ENCODE peak calls at places on chromosome 14, in eight cellular contexts. V, X, W, Q, P, F, M and Z are unnamed samples.

GRCh38 chr14:77322209-77322902 is 1.5 kb downstream of the GSTZ1 start:
- DNase-seq in V (no peak), X (no peak), W (no peak), Q (no peak), P (no peak), F (no peak), M (no peak), Z (no peak)

GRCh38 chr14:102096569-102097188 is 9.8 kb upstream of the HSP90AA1 start:
- DNase-seq in V (peak; percentile 79), X (peak; percentile 50), W (no peak), Q (peak; percentile 52), P (peak; percentile 80), F (no peak), M (peak; percentile 63), Z (no peak)

GRCh38 chr14:88568196-88568595 is 5.4 kb downstream of the ZC3H14 start:
- DNase-seq in V (no peak), X (no peak), W (no peak), Q (no peak), P (no peak), F (no peak), M (no peak), Z (no peak)

GRCh38 chr14:77139540-77140342 is 1.9 kb downstream of the ZDHHC22 start:
- DNase-seq in V (no peak), X (peak; percentile 27), W (no peak), Q (peak; percentile 69), P (peak; percentile 90), F (no peak), M (peak; percentile 29), Z (no peak)

GRCh38 chr14:25484194-25484593 is 434.2 kb upstream of the STXBP6 start:
- DNase-seq in V (no peak), X (no peak), W (no peak), Q (no peak), P (no peak), F (no peak), M (no peak), Z (no peak)

GRCh38 chr14:50816419-50817047 is 14.4 kb downstream of the NIN start:
- DNase-seq in V (peak; percentile 73), X (no peak), W (no peak), Q (no peak), P (no peak), F (no peak), M (peak; percentile 34), Z (no peak)

GRCh38 chr14:56099081-56099797 is 19.0 kb upstream of the PELI2 start:
- DNase-seq in V (no peak), X (no peak), W (no peak), Q (no peak), P (no peak), F (no peak), M (peak; percentile 3), Z (no peak)

GRCh38 chr14:102139248-102140026 is at the start of gene WDR20:
- DNase-seq in V (peak; percentile 97), X (peak; percentile 94), W (peak; percentile 94), Q (peak; percentile 98), P (peak; percentile 100), F (peak; percentile 93), M (peak; percentile 95), Z (peak; percentile 87)

GRCh38 chr14:49594347-49595089 is 4.2 kb upstream of the LRR1 start:
- DNase-seq in V (peak; percentile 93), X (no peak), W (no peak), Q (peak; percentile 17), P (no peak), F (peak; percentile 34), M (no peak), Z (no peak)

GRCh38 chr14:65817011-65817410 is 404.5 kb downstream of the FUT8 start:
- DNase-seq in V (no peak), X (no peak), W (no peak), Q (no peak), P (no peak), F (no peak), M (no peak), Z (no peak)

GRCh38 chr14:105091335-105092123 is 26.3 kb upstream of the GPR132 start:
- DNase-seq in V (no peak), X (peak; percentile 77), W (no peak), Q (no peak), P (no peak), F (no peak), M (peak; percentile 71), Z (no peak)

GRCh38 chr14:75132374-75133086 is 5.7 kb upstream of the NEK9 start:
- DNase-seq in V (peak; percentile 81), X (peak; percentile 65), W (no peak), Q (peak; percentile 23), P (peak; percentile 50), F (peak; percentile 66), M (peak; percentile 69), Z (peak; percentile 86)

GRCh38 chr14:71481215-71481614 is 451.0 kb upstream of the RGS6 start:
- DNase-seq in V (no peak), X (no peak), W (no peak), Q (no peak), P (no peak), F (no peak), M (no peak), Z (no peak)

GRCh38 chr14:105092912-105093425 is 27.7 kb upstream of the GPR132 start:
- DNase-seq in V (peak; percentile 35), X (no peak), W (no peak), Q (peak; percentile 64), P (peak; percentile 92), F (no peak), M (no peak), Z (no peak)

GRCh38 chr14:32896979-32897723 is 41.5 kb upstream of the NPAS3 start:
- DNase-seq in V (peak; percentile 63), X (no peak), W (no peak), Q (no peak), P (no peak), F (no peak), M (peak; percentile 25), Z (no peak)

GRCh38 chr14:50762001-50762930 is 68.7 kb downstream of the NIN start:
- DNase-seq in V (no peak), X (no peak), W (no peak), Q (no peak), P (no peak), F (no peak), M (no peak), Z (no peak)

GRCh38 chr14:96363751-96364336 is 518 bp downstream of the GSKIP start:
- DNase-seq in V (peak; percentile 37), X (no peak), W (no peak), Q (peak; percentile 13), P (peak; percentile 55), F (no peak), M (peak; percentile 48), Z (no peak)
- H3K4me3 ChIP-seq in V (peak overlapping the region; percentile 97), X (peak overlapping the region; percentile 92), W (peak overlapping the region; percentile 89), Q (peak overlapping the region; percentile 92), P (peak overlapping the region; percentile 98), F (peak overlapping the region; percentile 98), M (peak overlapping the region; percentile 91), Z (peak overlapping the region; percentile 82)

DNA sequence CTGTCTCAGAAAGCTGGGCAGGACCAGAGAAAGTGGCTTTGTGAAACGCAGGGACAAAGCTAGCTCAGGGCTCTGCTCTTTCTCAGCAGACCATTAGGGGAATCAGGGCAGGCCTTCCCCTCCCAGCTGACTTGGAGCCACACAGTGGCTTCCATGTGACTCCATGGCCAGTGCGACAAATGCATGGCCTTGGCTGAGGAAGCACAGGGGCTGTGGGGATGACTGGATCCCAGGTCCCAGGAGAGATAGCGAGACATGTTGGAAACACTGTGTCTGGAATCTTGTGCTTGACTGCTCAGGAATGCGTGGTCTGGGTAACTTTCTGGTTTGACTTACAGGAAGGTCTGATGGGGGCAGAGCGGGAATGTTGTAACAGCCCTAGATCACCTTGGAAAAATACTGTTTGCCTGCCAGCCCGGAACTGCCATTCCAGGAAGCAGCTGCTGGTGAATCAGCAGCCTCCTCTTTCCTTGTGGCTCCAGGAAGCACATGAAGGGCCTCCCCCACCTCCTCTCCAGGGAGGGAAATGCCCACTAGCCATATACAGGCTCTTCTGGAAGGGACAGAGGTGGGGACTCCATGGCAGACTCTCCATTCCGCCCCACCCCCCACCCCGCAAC is 133.5 kb upstream of the HIF1A start:
- DNase-seq in V (peak; percentile 99), X (peak; percentile 82), W (no peak), Q (no peak), P (peak; percentile 46), F (no peak), M (peak; percentile 94), Z (no peak)
- TF ChIP-seq POLR2AphosphoS5 in V (peak; percentile 99), X (peak; percentile 61), W (no peak), Q (no peak), P (peak; percentile 74), F (no peak), M (peak; percentile 66), Z (no peak)

GRCh38 chr14:68243441-68244010 is 423.9 kb downstream of the RAD51B start:
- DNase-seq in V (no peak), X (no peak), W (no peak), Q (no peak), P (no peak), F (no peak), M (no peak), Z (no peak)
- H3K9ac ChIP-seq in V (no peak overlapping the region), X (no peak overlapping the region), W (no peak overlapping the region), Q (no peak overlapping the region), P (no peak overlapping the region), F (no peak overlapping the region), M (no peak overlapping the region), Z (no peak overlapping the region)

DNA sequence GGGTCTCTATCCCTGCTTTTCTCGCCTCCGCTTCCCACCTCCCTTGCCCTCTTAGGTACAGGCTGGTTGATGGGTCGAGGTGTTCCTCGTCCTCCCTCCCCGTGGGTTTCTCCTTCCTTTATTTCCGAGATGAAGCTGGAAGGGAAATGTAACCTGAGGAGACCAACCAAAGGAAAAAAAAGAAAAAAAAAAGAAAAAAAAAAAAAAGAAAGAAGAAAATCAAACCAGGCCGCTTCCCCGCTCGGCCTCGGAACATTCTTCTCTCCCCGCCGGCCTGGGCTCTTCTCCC is 1.7 kb upstream of the NFATC4 start:
- DNase-seq in V (no peak), X (no peak), W (no peak), Q (no peak), P (no peak), F (no peak), M (no peak), Z (no peak)
- H3K4me3 ChIP-seq in V (no peak overlapping the region), X (peak overlapping the region; percentile 64), W (peak overlapping the region; percentile 100), Q (peak overlapping the region; percentile 43), P (peak overlapping the region; percentile 85), F (peak overlapping the region; percentile 53), M (peak overlapping the region; percentile 71), Z (peak overlapping the region; percentile 96)

DNA sequence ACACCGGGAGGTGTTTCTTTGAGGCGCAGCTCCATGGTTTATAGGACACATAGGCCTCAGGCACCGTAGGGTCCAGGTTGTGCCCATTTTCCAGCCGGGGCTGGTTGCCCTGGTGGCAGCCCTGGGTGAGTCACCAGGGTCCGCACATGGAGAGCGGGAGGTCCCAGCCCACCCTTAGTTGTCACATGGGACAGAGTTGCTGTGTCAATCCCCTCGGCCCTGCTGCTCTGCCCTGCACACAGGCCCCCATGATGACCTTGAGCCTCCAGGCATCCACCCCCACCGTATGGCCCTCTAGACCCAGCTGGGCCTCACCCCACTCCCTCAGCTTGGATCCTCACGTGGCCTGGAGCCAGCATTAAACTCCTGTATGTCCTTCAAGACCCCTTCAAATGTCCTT is 7.7 kb downstream of the TRMT61A start:
- DNase-seq in V (no peak), X (no peak), W (no peak), Q (no peak), P (no peak), F (no peak), M (no peak), Z (no peak)
- TF ChIP-seq POLR2AphosphoS5 in V (no peak), X (no peak), W (no peak), Q (no peak), P (no peak), F (no peak), M (no peak), Z (no peak)

GRCh38 chr14:92458136-92458958 is 55.2 kb upstream of the RIN3 start:
- DNase-seq in V (no peak), X (no peak), W (no peak), Q (no peak), P (no peak), F (no peak), M (no peak), Z (no peak)
- H3K9ac ChIP-seq in V (no peak overlapping the region), X (no peak overlapping the region), W (no peak overlapping the region), Q (no peak overlapping the region), P (no peak overlapping the region), F (no peak overlapping the region), M (no peak overlapping the region), Z (no peak overlapping the region)